ENCODE peak calls at places on chromosome 17, in six cellular contexts. O is PC-3, X is neural progenitor cell, Z is GM23248, Q is MM.1S, E is SK-N-SH. B is an unnamed sample.

GRCh38 chr17:10314332-10314731 is 58.5 kb downstream of the MYH13 start:
- DNase-seq in X (no peak), O (no peak), Q (no peak), Z (no peak), E (no peak), B (no peak)

GRCh38 chr17:18258356-18259038 is at the start of gene FLII:
- DNase-seq in X (peak; percentile 72), O (peak; percentile 56), Z (peak; percentile 83), E (peak; percentile 89), Q (peak; percentile 57), B (peak; percentile 73)

GRCh38 chr17:76682306-76682705 is 28.5 kb downstream of the MXRA7 start:
- DNase-seq in Q (no peak), Z (peak; percentile 44), E (no peak), O (no peak), X (no peak), B (no peak)

GRCh38 chr17:36085710-36086268 is 4.2 kb downstream of the CCL3 start:
- DNase-seq in Z (peak; percentile 37), E (no peak), O (no peak), Q (no peak), X (no peak), B (no peak)

GRCh38 chr17:43848601-43849000 is 1.6 kb downstream of the CD300LG start:
- DNase-seq in X (no peak), E (no peak), Q (no peak), O (no peak), Z (no peak), B (no peak)

GRCh38 chr17:1878419-1879121 is 48.8 kb downstream of the RPA1 start:
- DNase-seq in Q (no peak), O (peak; percentile 31), Z (peak; percentile 57), E (no peak), X (no peak), B (no peak)

GRCh38 chr17:30249460-30249859 is 14.0 kb upstream of the SLC6A4 start:
- DNase-seq in Z (no peak), O (no peak), X (no peak), Q (no peak), E (no peak), B (no peak)

GRCh38 chr17:50406578-50406977 is 9.3 kb upstream of the LRRC59 start:
- DNase-seq in E (no peak), Z (no peak), Q (no peak), X (no peak), O (no peak), B (no peak)

GRCh38 chr17:76697702-76698465 is 12.9 kb downstream of the MXRA7 start:
- DNase-seq in X (peak; percentile 91), Q (no peak), E (peak; percentile 86), Z (peak; percentile 63), O (no peak), B (peak; percentile 70)

GRCh38 chr17:75876190-75876937 is 2.0 kb downstream of the TRIM47 start:
- DNase-seq in O (peak; percentile 96), Q (peak; percentile 95), E (peak; percentile 72), X (peak; percentile 71), Z (peak; percentile 33), B (peak; percentile 80)

GRCh38 chr17:40399185-40399584 is 18.5 kb downstream of the TOP2A start:
- DNase-seq in E (peak; percentile 48), Q (peak; percentile 26), X (peak; percentile 72), Z (peak; percentile 76), O (peak; percentile 69), B (peak; percentile 73)

GRCh38 chr17:19897901-19898300 is 30.2 kb upstream of the ULK2 start:
- DNase-seq in E (no peak), Z (peak; percentile 77), O (peak; percentile 93), X (peak; percentile 3), Q (no peak), B (no peak)
- TF ChIP-seq EZH2phosphoT487 in E (no peak), Z (no peak), O (no peak), X (no peak), Q (no peak), B (no peak)

GRCh38 chr17:38898812-38899348 is 26.5 kb upstream of the LASP1NB start:
- DNase-seq in Z (no peak), Q (peak; percentile 95), X (no peak), E (no peak), O (peak; percentile 7), B (no peak)
- H3K4me1 ChIP-seq in Z (peaks cover 21% of the 10 kb centered on the region), Q (peaks cover 33% of the 10 kb centered on the region), X (peaks cover 41% of the 10 kb centered on the region), E (peaks cover 29% of the 10 kb centered on the region), O (peaks cover 37% of the 10 kb centered on the region), B (peaks cover 32% of the 10 kb centered on the region)

DNA sequence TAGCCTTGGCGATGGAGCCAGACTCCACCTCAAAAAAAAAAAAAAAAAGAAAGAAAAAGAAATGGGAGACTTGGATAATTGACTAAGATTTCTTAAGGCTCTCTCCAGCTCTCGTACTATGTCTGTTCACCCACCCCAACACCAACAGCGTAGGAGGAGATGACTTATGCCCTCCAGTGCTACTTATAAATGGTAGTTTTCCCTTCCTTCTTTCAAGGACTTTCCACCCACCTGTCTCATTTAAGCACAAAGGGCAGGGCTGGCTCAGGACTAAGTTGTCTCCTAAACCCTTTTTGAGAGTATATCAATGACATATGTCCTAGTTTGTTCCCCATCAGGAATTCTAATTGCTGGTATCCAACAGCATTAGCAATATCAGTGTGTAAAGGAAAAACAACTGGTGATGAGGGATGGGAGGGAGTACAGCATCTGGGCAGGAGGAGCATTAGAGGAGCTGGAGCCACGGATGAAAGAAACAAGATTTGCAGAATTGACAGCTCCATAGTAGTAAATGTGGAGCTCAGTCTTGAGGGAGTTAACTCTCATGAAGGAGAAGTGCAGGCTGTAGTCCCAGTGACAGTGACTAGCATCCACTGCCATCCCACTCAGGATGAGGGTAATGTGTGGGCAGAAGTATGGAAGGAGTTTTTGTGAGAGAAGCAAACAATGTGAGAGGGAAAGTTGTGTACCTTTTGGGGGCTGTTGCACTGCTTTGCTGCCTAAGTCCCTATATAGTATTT is 17.2 kb downstream of the UBE2Z start:
- DNase-seq in E (no peak), Q (no peak), O (no peak), Z (no peak), X (no peak), B (no peak)
- H3F3A ChIP-seq in E (peaks cover 61% of the 10 kb centered on the region), Q (no peaks in the 10 kb centered on the region), O (peaks cover 8% of the 10 kb centered on the region), Z (peaks cover 51% of the 10 kb centered on the region), X (peaks cover 35% of the 10 kb centered on the region), B (peaks cover 30% of the 10 kb centered on the region)

GRCh38 chr17:80256034-80256350 is 4.7 kb upstream of the RNF213 start:
- DNase-seq in Z (no peak), O (no peak), E (no peak), X (no peak), Q (no peak), B (no peak)

GRCh38 chr17:80251966-80252365 is 8.7 kb upstream of the RNF213 start:
- DNase-seq in O (no peak), Z (no peak), E (peak; percentile 20), X (no peak), Q (no peak), B (no peak)

GRCh38 chr17:80253631-80254395 is 6.8 kb upstream of the RNF213 start:
- DNase-seq in X (no peak), Q (no peak), Z (no peak), O (no peak), E (peak; percentile 17), B (no peak)

GRCh38 chr17:80252871-80253270 is 7.8 kb upstream of the RNF213 start:
- DNase-seq in Q (peak; percentile 63), Z (peak; percentile 19), E (peak; percentile 89), O (peak; percentile 83), X (peak; percentile 70), B (peak; percentile 85)

GRCh38 chr17:80254396-80255241 is 6.0 kb upstream of the RNF213 start:
- DNase-seq in O (peak; percentile 100), E (peak; percentile 41), Z (peak; percentile 95), Q (peak; percentile 95), X (no peak), B (no peak)
- TF ChIP-seq EZH2phosphoT487 in O (no peak), E (no peak), Z (peak; percentile 28), Q (no peak), X (no peak), B (no peak)

B was measured in GM23338.